ENCODE peak calls at places on chromosomes 1 and 21, in seven cellular contexts. R, U, D, P, V, M and S are unnamed samples.

GRCh38 chr1:75305051-75305450 is 170.9 kb downstream of the LHX8 start:
- DNase-seq in R (no peak), U (no peak), D (no peak), P (no peak), V (no peak), M (no peak), S (no peak)

GRCh38 chr1:242629396-242629795 is 104.9 kb upstream of the PLD5 start:
- DNase-seq in R (no peak), U (no peak), D (no peak), P (no peak), V (no peak), M (no peak), S (peak; percentile 6)

GRCh38 chr1:53316742-53317650 is 10.9 kb downstream of the LRP8 start:
- DNase-seq in R (no peak), U (no peak), D (no peak), P (no peak), V (no peak), M (no peak), S (no peak)

GRCh38 chr1:92354259-92354658 is 55.4 kb downstream of the RPAP2 start:
- DNase-seq in R (no peak), U (no peak), D (no peak), P (no peak), V (no peak), M (no peak), S (no peak)

GRCh38 chr1:56482486-56482885 is 96.9 kb downstream of the PLPP3 start:
- DNase-seq in R (no peak), U (no peak), D (no peak), P (no peak), V (no peak), M (no peak), S (no peak)

GRCh38 chr1:12556957-12557935 is 60.8 kb downstream of the DHRS3 start:
- DNase-seq in R (no peak), U (no peak), D (no peak), P (no peak), V (no peak), M (no peak), S (no peak)

GRCh38 chr21:35303085-35303484 is 254.0 kb upstream of the RUNX1 start:
- DNase-seq in R (no peak), U (no peak), D (no peak), P (no peak), V (no peak), M (no peak), S (peak; percentile 45)

GRCh38 chr1:35883681-35884155 is 709 bp downstream of the AGO1 start:
- DNase-seq in R (peak; percentile 75), U (peak; percentile 38), D (peak; percentile 66), P (peak; percentile 41), V (no peak), M (peak; percentile 49), S (peak; percentile 49)

GRCh38 chr1:78833491-78833890 is 173.0 kb downstream of the ADGRL4 start:
- DNase-seq in R (no peak), U (no peak), D (no peak), P (no peak), V (no peak), M (no peak), S (peak; percentile 18)

GRCh38 chr1:7808253-7808844 is 24.3 kb downstream of the PER3 start:
- DNase-seq in R (no peak), U (peak; percentile 52), D (no peak), P (no peak), V (no peak), M (no peak), S (no peak)

GRCh38 chr1:177471244-177471643 is 300.5 kb downstream of the BRINP2 start:
- DNase-seq in R (no peak), U (no peak), D (no peak), P (no peak), V (no peak), M (no peak), S (no peak)

GRCh38 chr1:88867743-88868521 is 23.4 kb downstream of the GTF2B start:
- DNase-seq in R (no peak), U (no peak), D (no peak), P (no peak), V (no peak), M (no peak), S (no peak)

GRCh38 chr21:42465008-42465878 is 30.8 kb downstream of the RSPH1 start:
- DNase-seq in R (no peak), U (peak; percentile 10), D (peak; percentile 32), P (no peak), V (no peak), M (no peak), S (no peak)

GRCh38 chr1:57839067-57839466 is 415.2 kb upstream of the DAB1 start:
- DNase-seq in R (no peak), U (no peak), D (no peak), P (no peak), V (no peak), M (no peak), S (no peak)

DNA sequence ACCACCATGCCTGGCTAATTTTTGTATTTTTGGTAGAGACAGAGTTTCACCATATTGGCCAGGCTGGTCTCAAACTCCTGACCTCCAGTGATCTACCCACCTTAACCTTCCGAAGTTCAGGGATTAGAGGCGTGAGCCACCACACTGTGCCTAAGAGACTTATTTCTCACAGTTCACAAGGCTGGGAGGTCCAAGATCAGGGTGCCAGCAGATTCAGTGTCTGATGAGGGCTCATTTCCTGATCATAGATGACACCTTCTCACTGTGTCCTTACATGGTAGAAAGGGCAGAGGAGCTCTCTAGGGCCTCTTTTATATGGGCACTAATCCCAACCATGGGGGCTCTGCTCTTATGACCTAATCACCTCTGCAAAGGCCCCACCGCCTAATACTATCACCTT is 58.8 kb downstream of the ARHGEF10L start:
- DNase-seq in R (no peak), U (no peak), D (no peak), P (no peak), V (no peak), M (no peak), S (no peak)
- TF ChIP-seq POLR2A in R (no peak), U (no peak), D (no peak), P (no peak), V (no peak), M (no peak), S (no peak)

GRCh38 chr21:31952828-31953227 is 80.0 kb downstream of the HUNK start:
- DNase-seq in R (no peak), U (no peak), D (no peak), P (no peak), V (no peak), M (no peak), S (no peak)
- TF ChIP-seq POLR2A in R (no peak), U (no peak), D (no peak), P (no peak), V (no peak), M (no peak), S (no peak)

GRCh38 chr1:173824315-173825081 is at the start of the genes CENPL and DARS2:
- DNase-seq in R (peak; percentile 99), U (peak; percentile 99), D (peak; percentile 96), P (peak; percentile 97), V (peak; percentile 93), M (peak; percentile 96), S (peak; percentile 76)
- TF ChIP-seq POLR2A in R (no peak), U (peak; percentile 93), D (peak; percentile 30), P (peak; percentile 38), V (peak; percentile 53), M (peak; percentile 21), S (peak; percentile 53)

GRCh38 chr1:1388078-1388472 is 11.1 kb downstream of the CCNL2 start:
- DNase-seq in R (no peak), U (no peak), D (no peak), P (no peak), V (no peak), M (no peak), S (no peak)

GRCh38 chr1:1387098-1388077 is 11.7 kb downstream of the CCNL2 start:
- DNase-seq in R (no peak), U (no peak), D (no peak), P (no peak), V (no peak), M (no peak), S (no peak)

GRCh38 chr1:1390675-1391074 is 8.5 kb downstream of the CCNL2 start:
- DNase-seq in R (no peak), U (no peak), D (no peak), P (no peak), V (no peak), M (no peak), S (no peak)

GRCh38 chr1:1381294-1381693 is 6.3 kb upstream of the AURKAIP1 start:
- DNase-seq in R (no peak), U (no peak), D (no peak), P (no peak), V (no peak), M (no peak), S (no peak)

DNA sequence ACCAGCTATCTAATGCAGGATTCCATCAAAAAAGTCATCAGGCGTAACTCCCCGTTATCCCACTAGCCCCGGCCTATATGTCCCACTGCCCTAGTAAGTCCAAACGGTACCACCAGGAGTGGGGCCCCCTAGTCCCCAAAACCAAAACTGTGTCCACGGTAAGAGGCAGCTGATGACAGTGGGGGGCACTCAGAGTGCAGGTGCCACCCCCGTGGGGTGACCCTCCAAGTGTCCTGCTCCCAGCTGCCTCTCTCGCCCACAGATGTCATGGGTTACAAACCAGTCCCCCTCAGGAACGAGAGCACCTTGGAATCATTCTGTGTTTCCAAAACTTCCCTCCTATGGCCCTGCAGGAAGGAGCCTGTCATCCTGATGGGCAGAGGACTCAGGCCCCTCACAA is 10.9 kb upstream of the AURKAIP1 start:
- DNase-seq in R (no peak), U (no peak), D (no peak), P (no peak), V (no peak), M (no peak), S (no peak)
- TF ChIP-seq POLR2A in R (no peak), U (no peak), D (no peak), P (no peak), V (no peak), M (no peak), S (no peak)

GRCh38 chr1:87362834-87363426 is 34.2 kb downstream of the LMO4 start:
- DNase-seq in R (no peak), U (no peak), D (no peak), P (no peak), V (no peak), M (no peak), S (no peak)
- TF ChIP-seq POLR2A in R (no peak), U (no peak), D (no peak), P (no peak), V (no peak), M (no peak), S (no peak)

GRCh38 chr1:113811888-113812660 is at the start of gene RSBN1:
- DNase-seq in R (peak; percentile 100), U (peak; percentile 99), D (peak; percentile 99), P (peak; percentile 99), V (peak; percentile 95), M (peak; percentile 99), S (peak; percentile 84)

GRCh38 chr1:113813218-113813617 is 942 bp upstream of the RSBN1 start:
- DNase-seq in R (no peak), U (no peak), D (no peak), P (peak; percentile 31), V (no peak), M (no peak), S (no peak)

GRCh38 chr1:113809651-113810602 is 2.3 kb downstream of the RSBN1 start:
- DNase-seq in R (no peak), U (peak; percentile 14), D (no peak), P (no peak), V (no peak), M (no peak), S (no peak)

GRCh38 chr1:113811353-113811887 is 856 bp downstream of the RSBN1 start:
- DNase-seq in R (no peak), U (peak; percentile 79), D (peak; percentile 28), P (no peak), V (no peak), M (no peak), S (no peak)

GRCh38 chr1:113812661-113813135 is 422 bp upstream of the RSBN1 start:
- DNase-seq in R (no peak), U (no peak), D (no peak), P (peak; percentile 27), V (no peak), M (no peak), S (no peak)
- TF ChIP-seq POLR2A in R (no peak), U (no peak), D (no peak), P (no peak), V (no peak), M (no peak), S (no peak)